ENCODE peak calls at places on chromosomes 6 and 20, in four cellular contexts. I is GM12878, Z is HepG2, S is H1. V is an unnamed sample.
A peak's percentile ranks its signal among the peaks of the same experiment; 100 is the strongest.

GRCh38 chr6:37068523-37069270 is 63.2 kb downstream of the FGD2 start:
- DNase-seq in S (no peak), I (no peak), Z (no peak), V (no peak)

GRCh38 chr6:6661191-6661590 is 72.7 kb downstream of the LY86 start:
- DNase-seq in Z (no peak), S (no peak), I (no peak), V (no peak)

GRCh38 chr20:40650707-40651106 is 38.3 kb downstream of the MAFB start:
- DNase-seq in I (no peak), Z (no peak), S (no peak), V (no peak)

GRCh38 chr20:16246870-16247269 is 326.4 kb downstream of the KIF16B start:
- DNase-seq in I (no peak), Z (no peak), S (no peak), V (no peak)

GRCh38 chr6:10658910-10659696 is 35.3 kb downstream of the C6orf52 start:
- DNase-seq in S (peak; percentile 54), Z (no peak), I (no peak), V (no peak)

GRCh38 chr6:1230281-1230680 is 81.6 kb upstream of the FOXQ1 start:
- DNase-seq in Z (no peak), I (no peak), S (no peak), V (no peak)

GRCh38 chr6:119322715-119323350 is 26.7 kb downstream of the MAN1A1 start:
- DNase-seq in S (no peak), I (no peak), Z (no peak), V (no peak)

GRCh38 chr6:53960311-53960710 is 150.9 kb upstream of the MLIP start:
- DNase-seq in S (no peak), Z (no peak), I (no peak), V (no peak)

GRCh38 chr6:166651408-166651807 is 24.4 kb upstream of the RPS6KA2 start:
- DNase-seq in Z (no peak), I (no peak), S (no peak), V (no peak)

GRCh38 chr6:33861722-33862121 is 57.9 kb upstream of the MLN start:
- DNase-seq in I (no peak), S (no peak), Z (no peak), V (no peak)

DNA sequence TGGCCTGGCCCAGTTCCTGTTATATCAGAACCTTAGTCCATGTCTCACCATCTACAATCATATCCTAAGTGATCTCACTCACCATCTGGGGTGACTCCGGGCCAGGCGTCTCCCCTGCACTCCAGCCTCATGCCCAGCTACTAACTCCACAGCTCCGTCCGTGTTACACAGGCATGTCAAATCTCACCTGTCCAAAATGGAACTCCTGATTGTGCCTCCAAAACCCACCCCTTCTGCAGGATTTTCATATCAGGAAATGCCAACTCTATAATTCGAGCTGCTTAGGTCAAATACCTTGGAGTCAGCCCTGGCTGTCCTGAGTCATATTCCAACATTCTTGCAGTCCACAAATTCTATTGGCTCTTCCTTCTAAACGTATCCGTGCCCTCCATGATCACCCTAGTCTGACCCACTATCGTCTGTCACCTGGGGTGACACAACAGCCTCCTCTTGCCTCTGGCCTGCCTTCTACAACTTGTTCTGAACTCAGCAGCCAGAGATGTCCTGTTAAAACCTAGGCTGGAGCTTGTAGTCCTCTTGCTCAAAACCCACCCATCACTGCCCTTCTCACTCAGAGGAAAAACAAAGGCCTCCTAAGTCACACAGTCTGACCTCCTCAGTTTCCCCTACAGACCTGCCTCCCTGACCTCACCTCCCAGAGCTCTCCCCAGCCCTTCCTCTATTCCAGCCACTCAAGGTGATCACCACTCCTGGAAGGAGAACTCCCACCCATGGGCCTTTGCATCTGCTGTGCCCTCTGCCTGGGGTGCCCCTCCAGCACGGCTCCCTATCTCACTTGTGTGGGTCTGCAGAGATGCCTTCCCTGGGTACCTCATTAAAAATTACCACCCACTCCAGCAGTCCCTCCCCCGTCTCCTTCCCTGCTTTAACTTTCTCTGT is 85.3 kb upstream of the SIRPA start:
- DNase-seq in S (no peak), I (no peak), Z (no peak), V (no peak)
- H3K9ac ChIP-seq in S (no peak overlapping the region), I (no peak overlapping the region), Z (no peak overlapping the region), V (no peak overlapping the region)

DNA sequence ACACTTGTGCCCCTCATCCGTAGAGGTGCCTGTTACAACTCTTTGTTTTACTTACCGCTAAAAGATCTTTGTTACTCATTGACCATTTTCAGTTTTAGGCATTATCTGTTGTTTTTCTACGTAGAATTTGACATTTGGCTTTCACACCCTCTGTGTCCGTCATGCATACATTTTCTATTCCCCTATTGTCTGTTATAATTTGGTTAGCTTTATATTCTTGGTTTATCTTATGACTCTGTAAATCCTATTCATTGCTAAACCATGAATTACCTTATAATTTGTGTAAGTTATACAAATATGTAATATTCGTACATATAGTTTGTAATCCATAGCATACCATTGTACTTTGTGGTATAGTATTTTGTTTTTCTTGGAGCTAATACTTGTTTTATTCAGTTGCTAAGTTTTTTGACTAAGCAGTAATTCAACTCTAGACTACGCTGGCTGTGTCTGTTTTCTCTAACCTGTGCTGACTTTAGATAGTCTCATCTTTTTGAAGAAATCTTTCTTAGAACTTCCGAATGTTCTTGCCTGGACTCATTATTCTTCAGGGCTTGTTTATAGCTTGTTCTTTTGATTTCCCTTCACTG is 21.8 kb downstream of the CDC5L start:
- DNase-seq in S (no peak), Z (no peak), I (no peak), V (no peak)
- H3K36me3 ChIP-seq in S (peaks cover 15% of the 10 kb centered on the region), Z (peaks cover 32% of the 10 kb centered on the region), I (peaks cover 37% of the 10 kb centered on the region), V (peaks cover 74% of the 10 kb centered on the region)

GRCh38 chr6:26251354-26252081 is 113.5 kb upstream of the BTN3A2 start:
- DNase-seq in Z (no peak), S (peak; percentile 86), I (peak; percentile 98), V (no peak)
- TF ChIP-seq SUZ12 in Z (no peak), S (no peak), I (no peak), V (no peak)

DNA sequence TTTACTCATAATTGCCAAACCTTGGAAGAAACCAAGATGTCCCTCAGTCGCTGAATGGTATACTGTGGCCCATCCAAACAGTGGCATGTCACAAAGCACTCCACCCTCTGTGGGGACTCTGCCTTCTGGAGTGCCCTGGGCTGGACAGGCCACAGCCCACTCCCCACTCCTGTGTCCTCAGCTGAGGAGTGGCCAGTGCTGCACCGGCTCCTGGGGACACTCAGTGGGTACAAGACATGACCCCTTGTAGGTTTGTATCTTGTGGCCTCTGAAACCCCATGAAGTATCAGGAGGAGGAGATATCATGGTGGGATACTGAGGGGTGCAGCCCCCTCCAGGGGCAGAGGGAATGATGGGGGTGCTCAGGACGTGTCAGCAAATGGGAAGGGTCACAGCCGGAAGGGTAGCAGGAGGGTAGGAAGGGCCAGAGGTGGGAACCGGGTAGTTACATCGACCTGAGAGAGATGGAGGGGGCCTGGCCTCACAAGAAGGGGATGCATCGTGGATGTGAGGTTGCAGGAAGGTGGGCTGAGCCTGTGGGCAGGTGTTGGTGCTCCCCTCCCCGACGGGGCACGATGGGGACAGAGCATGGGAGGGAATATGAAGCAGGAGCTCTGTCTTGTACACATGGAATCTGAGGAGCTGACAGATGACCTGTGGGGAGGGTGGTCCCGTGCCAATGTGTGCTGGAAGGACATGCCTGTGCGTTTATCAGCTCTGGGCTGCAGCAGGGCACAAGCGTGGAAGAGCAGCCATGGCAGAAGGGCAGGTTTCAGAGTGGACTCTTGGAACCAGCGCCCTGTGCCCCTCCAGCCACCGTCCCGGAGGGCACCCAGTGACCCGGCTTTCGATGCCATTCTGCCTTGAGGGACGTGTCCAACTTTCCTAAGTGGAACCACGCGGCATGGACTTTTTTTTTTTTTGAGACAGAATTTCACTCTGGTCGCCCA is 11.9 kb upstream of the HELZ2 start:
- DNase-seq in S (no peak), I (no peak), Z (no peak), V (no peak)
- H3K9ac ChIP-seq in S (no peak overlapping the region), I (no peak overlapping the region), Z (no peak overlapping the region), V (no peak overlapping the region)

GRCh38 chr6:168526841-168527281 is 85.9 kb downstream of the SMOC2 start:
- DNase-seq in I (no peak), Z (no peak), S (no peak), V (no peak)

GRCh38 chr6:168525114-168525513 is 84.1 kb downstream of the SMOC2 start:
- DNase-seq in S (no peak), I (no peak), Z (no peak), V (no peak)

GRCh38 chr6:168527451-168528210 is 86.6 kb downstream of the SMOC2 start:
- DNase-seq in S (no peak), I (no peak), Z (no peak), V (no peak)

GRCh38 chr6:168525926-168526630 is 85.1 kb downstream of the SMOC2 start:
- DNase-seq in I (no peak), S (no peak), Z (no peak), V (no peak)

GRCh38 chr6:168524644-168525043 is 83.7 kb downstream of the SMOC2 start:
- DNase-seq in Z (no peak), S (peak; percentile 64), I (no peak), V (no peak)
- H3K36me3 ChIP-seq in Z (no peaks in the 10 kb centered on the region), S (no peaks in the 10 kb centered on the region), I (no peaks in the 10 kb centered on the region), V (no peaks in the 10 kb centered on the region)